ENCODE peak calls at places on chromosomes 11 and 22, in ten cellular contexts. One of them, this sample, is unnamed.

GRCh38 chr22:29870574-29870973 is 12.4 kb upstream of the MTMR3 start:
- DNase-seq in OCI-LY7: no peak
- DNase-seq in cardiac fibroblast: no peak
- DNase-seq in mammary epithelial cell: peak
- DNase-seq in uterus: no peak
- DNase-seq in adrenal gland: no peak
- DNase-seq in AG04450: no peak
- DNase-seq in fibroblast of mammary gland: no peak
- DNase-seq in AG10803: peak
- DNase-seq in cardiac muscle cell: no peak
- DNase-seq in this sample: peak

GRCh38 chr22:29994027-29994715 is 86.1 kb upstream of the HORMAD2 start:
- DNase-seq in adrenal gland: no peak
- DNase-seq in AG04450: no peak
- DNase-seq in uterus: no peak
- DNase-seq in AG10803: peak
- DNase-seq in OCI-LY7: no peak
- DNase-seq in mammary epithelial cell: peak
- DNase-seq in cardiac fibroblast: peak
- DNase-seq in cardiac muscle cell: peak
- DNase-seq in fibroblast of mammary gland: peak
- DNase-seq in this sample: peak

GRCh38 chr11:102111011-102111786 is 952 bp downstream of the YAP1 start:
- DNase-seq in fibroblast of mammary gland: peak
- DNase-seq in uterus: peak
- DNase-seq in mammary epithelial cell: peak
- DNase-seq in AG10803: peak
- DNase-seq in adrenal gland: peak
- DNase-seq in OCI-LY7: no peak
- DNase-seq in cardiac fibroblast: peak
- DNase-seq in AG04450: no peak
- DNase-seq in cardiac muscle cell: peak
- DNase-seq in this sample: peak

GRCh38 chr22:19194751-19195536 is 16.4 kb upstream of the SLC25A1 start:
- DNase-seq in uterus: no peak
- DNase-seq in AG10803: no peak
- DNase-seq in cardiac fibroblast: no peak
- DNase-seq in cardiac muscle cell: no peak
- DNase-seq in mammary epithelial cell: no peak
- DNase-seq in adrenal gland: no peak
- DNase-seq in OCI-LY7: no peak
- DNase-seq in AG04450: no peak
- DNase-seq in fibroblast of mammary gland: no peak
- DNase-seq in this sample: no peak

GRCh38 chr11:46743693-46744339 is 24.8 kb downstream of the F2 start:
- DNase-seq in AG10803: no peak
- DNase-seq in uterus: no peak
- DNase-seq in mammary epithelial cell: no peak
- DNase-seq in fibroblast of mammary gland: no peak
- DNase-seq in cardiac fibroblast: no peak
- DNase-seq in AG04450: no peak
- DNase-seq in cardiac muscle cell: no peak
- DNase-seq in OCI-LY7: no peak
- DNase-seq in adrenal gland: no peak
- DNase-seq in this sample: peak

GRCh38 chr11:37616291-37616690 is 1018.3 kb upstream of the RAG2 start:
- DNase-seq in cardiac muscle cell: no peak
- DNase-seq in uterus: no peak
- DNase-seq in cardiac fibroblast: no peak
- DNase-seq in OCI-LY7: no peak
- DNase-seq in adrenal gland: no peak
- DNase-seq in AG10803: no peak
- DNase-seq in mammary epithelial cell: no peak
- DNase-seq in fibroblast of mammary gland: no peak
- DNase-seq in AG04450: no peak
- DNase-seq in this sample: no peak

GRCh38 chr11:3087821-3088800 is 30.9 kb upstream of the CARS1 start:
- DNase-seq in mammary epithelial cell: peak
- DNase-seq in AG10803: no peak
- DNase-seq in fibroblast of mammary gland: peak
- DNase-seq in adrenal gland: no peak
- DNase-seq in cardiac fibroblast: no peak
- DNase-seq in cardiac muscle cell: no peak
- DNase-seq in uterus: no peak
- DNase-seq in OCI-LY7: no peak
- DNase-seq in AG04450: no peak
- DNase-seq in this sample: peak

GRCh38 chr11:130633466-130633865 is 185.0 kb downstream of the ADAMTS15 start:
- DNase-seq in cardiac fibroblast: no peak
- DNase-seq in adrenal gland: no peak
- DNase-seq in uterus: no peak
- DNase-seq in fibroblast of mammary gland: peak
- DNase-seq in AG10803: no peak
- DNase-seq in OCI-LY7: no peak
- DNase-seq in AG04450: no peak
- DNase-seq in cardiac muscle cell: no peak
- DNase-seq in mammary epithelial cell: peak
- DNase-seq in this sample: peak

GRCh38 chr11:119629834-119630624 is 99.0 kb downstream of the NECTIN1 start:
- DNase-seq in uterus: no peak
- DNase-seq in fibroblast of mammary gland: no peak
- DNase-seq in mammary epithelial cell: no peak
- DNase-seq in adrenal gland: no peak
- DNase-seq in AG10803: no peak
- DNase-seq in cardiac muscle cell: no peak
- DNase-seq in cardiac fibroblast: no peak
- DNase-seq in OCI-LY7: no peak
- DNase-seq in AG04450: no peak
- DNase-seq in this sample: no peak

GRCh38 chr11:119626910-119627305 is 102.1 kb downstream of the NECTIN1 start:
- DNase-seq in uterus: no peak
- DNase-seq in AG10803: no peak
- DNase-seq in cardiac fibroblast: no peak
- DNase-seq in AG04450: no peak
- DNase-seq in adrenal gland: no peak
- DNase-seq in cardiac muscle cell: no peak
- DNase-seq in OCI-LY7: peak
- DNase-seq in mammary epithelial cell: no peak
- DNase-seq in fibroblast of mammary gland: no peak
- DNase-seq in this sample: no peak

GRCh38 chr11:119626197-119626909 is 102.6 kb downstream of the NECTIN1 start:
- DNase-seq in cardiac muscle cell: no peak
- DNase-seq in cardiac fibroblast: no peak
- DNase-seq in OCI-LY7: no peak
- DNase-seq in mammary epithelial cell: no peak
- DNase-seq in adrenal gland: no peak
- DNase-seq in AG10803: no peak
- DNase-seq in AG04450: no peak
- DNase-seq in fibroblast of mammary gland: no peak
- DNase-seq in uterus: no peak
- DNase-seq in this sample: no peak

GRCh38 chr11:119625206-119625988 is 103.6 kb downstream of the NECTIN1 start:
- DNase-seq in mammary epithelial cell: no peak
- DNase-seq in cardiac muscle cell: peak
- DNase-seq in cardiac fibroblast: peak
- DNase-seq in fibroblast of mammary gland: peak
- DNase-seq in uterus: no peak
- DNase-seq in AG04450: no peak
- DNase-seq in AG10803: peak
- DNase-seq in OCI-LY7: no peak
- DNase-seq in adrenal gland: no peak
- DNase-seq in this sample: peak

DNA sequence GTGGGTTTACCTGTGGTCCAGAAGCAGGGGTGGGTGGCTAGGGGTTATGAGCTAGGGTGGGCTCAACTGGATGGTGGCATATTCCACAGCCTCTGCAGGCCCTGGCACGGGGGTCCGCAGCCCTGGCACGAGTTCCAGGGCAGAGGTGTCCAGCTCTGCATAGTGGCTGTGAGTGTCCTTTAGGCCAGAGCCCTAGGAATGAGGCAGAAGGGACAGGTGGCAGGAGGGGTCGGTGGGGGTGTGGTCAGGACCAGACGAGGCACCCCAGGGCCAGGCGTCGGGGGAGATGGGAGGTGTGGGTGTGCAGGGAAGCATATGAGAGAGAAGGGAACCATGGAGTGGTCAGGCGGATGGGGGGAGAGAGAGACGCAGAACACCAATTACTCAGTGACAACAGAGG is 99.9 kb downstream of the NECTIN1 start:
- DNase-seq in uterus: no peak
- DNase-seq in cardiac muscle cell: no peak
- DNase-seq in AG04450: no peak
- DNase-seq in AG10803: no peak
- DNase-seq in adrenal gland: no peak
- DNase-seq in OCI-LY7: no peak
- DNase-seq in fibroblast of mammary gland: no peak
- DNase-seq in mammary epithelial cell: no peak
- DNase-seq in cardiac fibroblast: no peak
- DNase-seq in this sample: no peak
- H3K4me3 ChIP-seq in uterus: no peak
- H3K4me3 ChIP-seq in cardiac muscle cell: no peak
- H3K4me3 ChIP-seq in AG04450: no peak
- H3K4me3 ChIP-seq in AG10803: no peak
- H3K4me3 ChIP-seq in adrenal gland: no peak
- H3K4me3 ChIP-seq in OCI-LY7: no peak
- H3K4me3 ChIP-seq in fibroblast of mammary gland: no peak
- H3K4me3 ChIP-seq in mammary epithelial cell: no peak
- H3K4me3 ChIP-seq in cardiac fibroblast: no peak
- H3K4me3 ChIP-seq in this sample: no peak

GRCh38 chr11:122202951-122203456 is 87.0 kb upstream of the BLID start:
- DNase-seq in uterus: peak
- DNase-seq in adrenal gland: peak
- DNase-seq in fibroblast of mammary gland: peak
- DNase-seq in cardiac muscle cell: peak
- DNase-seq in mammary epithelial cell: peak
- DNase-seq in cardiac fibroblast: peak
- DNase-seq in OCI-LY7: peak
- DNase-seq in AG10803: peak
- DNase-seq in AG04450: peak
- DNase-seq in this sample: peak
- TF ChIP-seq CTCF in uterus: peak
- TF ChIP-seq CTCF in adrenal gland: peak
- TF ChIP-seq CTCF in fibroblast of mammary gland: peak
- TF ChIP-seq CTCF in cardiac muscle cell: peak
- TF ChIP-seq CTCF in mammary epithelial cell: peak
- TF ChIP-seq CTCF in cardiac fibroblast: peak
- TF ChIP-seq CTCF in OCI-LY7: peak
- TF ChIP-seq CTCF in AG10803: peak
- TF ChIP-seq CTCF in AG04450: peak
- TF ChIP-seq CTCF in this sample: peak

DNA sequence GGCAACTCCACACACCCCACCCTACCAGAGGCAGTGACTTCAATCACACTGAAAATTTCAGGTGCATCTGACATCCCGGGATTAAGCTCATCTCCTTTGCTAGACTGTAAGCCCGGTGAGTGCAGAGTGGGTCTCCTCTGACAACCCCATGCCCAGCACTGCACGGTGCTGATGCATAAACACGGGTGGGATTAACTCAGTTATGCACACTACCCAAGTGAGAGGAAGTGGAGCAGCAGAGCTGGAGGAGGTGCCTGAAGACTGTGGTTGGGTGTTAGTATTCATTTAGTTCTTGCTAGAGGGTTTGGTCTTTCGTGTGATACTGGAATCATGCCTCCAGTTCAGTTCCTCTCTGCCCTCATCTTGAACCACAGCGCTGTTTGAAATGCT is 6.5 kb downstream of the ARSA start:
- DNase-seq in OCI-LY7: peak
- DNase-seq in mammary epithelial cell: peak
- DNase-seq in fibroblast of mammary gland: no peak
- DNase-seq in AG10803: no peak
- DNase-seq in adrenal gland: no peak
- DNase-seq in uterus: no peak
- DNase-seq in cardiac muscle cell: no peak
- DNase-seq in cardiac fibroblast: no peak
- DNase-seq in AG04450: no peak
- DNase-seq in this sample: no peak
- H3K4me3 ChIP-seq in OCI-LY7: peak
- H3K4me3 ChIP-seq in mammary epithelial cell: peak
- H3K4me3 ChIP-seq in fibroblast of mammary gland: no peak
- H3K4me3 ChIP-seq in AG10803: no peak
- H3K4me3 ChIP-seq in adrenal gland: no peak
- H3K4me3 ChIP-seq in uterus: no peak
- H3K4me3 ChIP-seq in cardiac muscle cell: peak
- H3K4me3 ChIP-seq in cardiac fibroblast: no peak
- H3K4me3 ChIP-seq in AG04450: no peak
- H3K4me3 ChIP-seq in this sample: no peak

GRCh38 chr11:115677190-115677589 is 173.0 kb upstream of the CADM1 start:
- DNase-seq in OCI-LY7: no peak
- DNase-seq in uterus: no peak
- DNase-seq in adrenal gland: no peak
- DNase-seq in AG04450: no peak
- DNase-seq in fibroblast of mammary gland: no peak
- DNase-seq in AG10803: no peak
- DNase-seq in cardiac muscle cell: no peak
- DNase-seq in cardiac fibroblast: no peak
- DNase-seq in mammary epithelial cell: no peak
- DNase-seq in this sample: no peak

GRCh38 chr11:115679945-115680344 is 175.7 kb upstream of the CADM1 start:
- DNase-seq in AG04450: no peak
- DNase-seq in cardiac muscle cell: no peak
- DNase-seq in mammary epithelial cell: no peak
- DNase-seq in cardiac fibroblast: no peak
- DNase-seq in fibroblast of mammary gland: no peak
- DNase-seq in OCI-LY7: no peak
- DNase-seq in AG10803: no peak
- DNase-seq in adrenal gland: no peak
- DNase-seq in uterus: no peak
- DNase-seq in this sample: no peak

GRCh38 chr11:115676206-115676605 is 172.0 kb upstream of the CADM1 start:
- DNase-seq in uterus: no peak
- DNase-seq in mammary epithelial cell: no peak
- DNase-seq in AG10803: no peak
- DNase-seq in cardiac fibroblast: no peak
- DNase-seq in cardiac muscle cell: no peak
- DNase-seq in adrenal gland: no peak
- DNase-seq in OCI-LY7: no peak
- DNase-seq in AG04450: no peak
- DNase-seq in fibroblast of mammary gland: no peak
- DNase-seq in this sample: no peak

GRCh38 chr11:115676768-115677167 is 172.6 kb upstream of the CADM1 start:
- DNase-seq in fibroblast of mammary gland: no peak
- DNase-seq in mammary epithelial cell: peak
- DNase-seq in cardiac fibroblast: peak
- DNase-seq in uterus: no peak
- DNase-seq in AG10803: peak
- DNase-seq in OCI-LY7: no peak
- DNase-seq in cardiac muscle cell: peak
- DNase-seq in AG04450: peak
- DNase-seq in adrenal gland: no peak
- DNase-seq in this sample: peak

DNA sequence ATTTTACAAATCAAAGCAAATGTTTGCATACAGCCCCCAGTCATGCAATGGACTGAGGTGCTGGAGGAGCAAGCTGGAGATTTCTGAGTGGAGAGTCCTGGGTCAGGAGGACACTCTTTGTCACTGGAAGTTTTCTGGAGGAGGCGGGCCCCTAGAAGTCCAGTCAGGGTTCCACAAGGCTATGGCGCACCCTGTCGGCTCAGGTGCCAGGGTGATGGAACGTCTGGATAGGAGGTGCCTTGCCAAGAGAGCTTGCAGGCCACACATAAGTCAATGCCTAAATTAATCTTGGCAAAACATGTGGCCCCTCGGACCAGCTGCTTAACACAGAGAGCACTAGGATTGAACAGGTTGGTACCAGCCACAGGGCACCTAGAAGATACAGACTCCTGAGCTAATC is 174.7 kb upstream of the CADM1 start:
- DNase-seq in adrenal gland: no peak
- DNase-seq in AG04450: no peak
- DNase-seq in OCI-LY7: no peak
- DNase-seq in fibroblast of mammary gland: no peak
- DNase-seq in mammary epithelial cell: no peak
- DNase-seq in cardiac muscle cell: peak
- DNase-seq in AG10803: no peak
- DNase-seq in uterus: no peak
- DNase-seq in cardiac fibroblast: no peak
- DNase-seq in this sample: no peak
- TF ChIP-seq CTCF in adrenal gland: no peak
- TF ChIP-seq CTCF in AG04450: no peak
- TF ChIP-seq CTCF in OCI-LY7: no peak
- TF ChIP-seq CTCF in fibroblast of mammary gland: no peak
- TF ChIP-seq CTCF in mammary epithelial cell: peak
- TF ChIP-seq CTCF in cardiac muscle cell: no peak
- TF ChIP-seq CTCF in AG10803: no peak
- TF ChIP-seq CTCF in uterus: no peak
- TF ChIP-seq CTCF in cardiac fibroblast: no peak
- TF ChIP-seq CTCF in this sample: no peak

This sample was measured in choroid plexus epithelial cell.